ENCODE peak calls at places on chromosomes 1 and 21, in six cellular contexts. One of them, this sample, is unnamed. For H3K4me1, the result is how much of the 10 kb centered on the place peaks cover.

GRCh38 chr1:229557214-229557850 is 1.2 kb downstream of the ABCB10 start:
- DNase-seq in mesenchymal stem cell: peak
- DNase-seq in adrenal gland: no peak
- DNase-seq in A549: no peak
- DNase-seq in SK-N-SH: no peak
- DNase-seq in psoas muscle: no peak
- DNase-seq in this sample: no peak

GRCh38 chr1:186213225-186213607 is 161.8 kb downstream of the TPR start:
- DNase-seq in A549: no peak
- DNase-seq in SK-N-SH: peak
- DNase-seq in mesenchymal stem cell: no peak
- DNase-seq in adrenal gland: no peak
- DNase-seq in psoas muscle: no peak
- DNase-seq in this sample: no peak

GRCh38 chr1:86503477-86504129 is 34.9 kb downstream of the CLCA1 start:
- DNase-seq in psoas muscle: no peak
- DNase-seq in adrenal gland: peak
- DNase-seq in SK-N-SH: no peak
- DNase-seq in A549: no peak
- DNase-seq in mesenchymal stem cell: no peak
- DNase-seq in this sample: peak

GRCh38 chr1:24437631-24438396 is 22.2 kb downstream of the NIPAL3 start:
- DNase-seq in adrenal gland: no peak
- DNase-seq in SK-N-SH: no peak
- DNase-seq in psoas muscle: no peak
- DNase-seq in mesenchymal stem cell: no peak
- DNase-seq in A549: no peak
- DNase-seq in this sample: no peak

GRCh38 chr21:42784276-42784675 is 95.1 kb downstream of the WDR4 start:
- DNase-seq in mesenchymal stem cell: no peak
- DNase-seq in SK-N-SH: peak
- DNase-seq in adrenal gland: no peak
- DNase-seq in A549: no peak
- DNase-seq in psoas muscle: no peak
- DNase-seq in this sample: no peak

GRCh38 chr1:117605164-117605810 is 561 bp upstream of the TENT5C start:
- DNase-seq in mesenchymal stem cell: no peak
- DNase-seq in adrenal gland: peak
- DNase-seq in psoas muscle: no peak
- DNase-seq in SK-N-SH: peak
- DNase-seq in A549: no peak
- DNase-seq in this sample: peak

GRCh38 chr1:234954613-234955012 is 174.0 kb downstream of the TOMM20 start:
- DNase-seq in A549: no peak
- DNase-seq in SK-N-SH: peak
- DNase-seq in psoas muscle: no peak
- DNase-seq in adrenal gland: no peak
- DNase-seq in mesenchymal stem cell: no peak
- DNase-seq in this sample: no peak

GRCh38 chr1:175881571-175881970 is 138.2 kb upstream of the TNR start:
- DNase-seq in adrenal gland: no peak
- DNase-seq in SK-N-SH: peak
- DNase-seq in A549: no peak
- DNase-seq in mesenchymal stem cell: no peak
- DNase-seq in psoas muscle: no peak
- DNase-seq in this sample: no peak

GRCh38 chr21:37367758-37368535 is 1.4 kb downstream of the DYRK1A start:
- DNase-seq in SK-N-SH: peak
- DNase-seq in adrenal gland: peak
- DNase-seq in psoas muscle: peak
- DNase-seq in A549: no peak
- DNase-seq in mesenchymal stem cell: peak
- DNase-seq in this sample: peak

GRCh38 chr1:150925080-150925479 is 1.1 kb upstream of the SETDB1 start:
- DNase-seq in psoas muscle: no peak
- DNase-seq in adrenal gland: peak
- DNase-seq in A549: no peak
- DNase-seq in mesenchymal stem cell: no peak
- DNase-seq in SK-N-SH: no peak
- DNase-seq in this sample: no peak

GRCh38 chr1:194512957-194513356 is 1326.5 kb upstream of the B3GALT2 start:
- DNase-seq in SK-N-SH: no peak
- DNase-seq in psoas muscle: no peak
- DNase-seq in A549: no peak
- DNase-seq in adrenal gland: no peak
- DNase-seq in mesenchymal stem cell: peak
- DNase-seq in this sample: no peak

GRCh38 chr1:178538192-178538916 is 25.4 kb downstream of the TEX35 start:
- DNase-seq in adrenal gland: no peak
- DNase-seq in A549: peak
- DNase-seq in psoas muscle: no peak
- DNase-seq in SK-N-SH: no peak
- DNase-seq in mesenchymal stem cell: peak
- DNase-seq in this sample: no peak

GRCh38 chr1:234330843-234331215 is 42.4 kb upstream of the COA6 start:
- DNase-seq in A549: no peak
- DNase-seq in adrenal gland: no peak
- DNase-seq in psoas muscle: no peak
- DNase-seq in mesenchymal stem cell: peak
- DNase-seq in SK-N-SH: no peak
- DNase-seq in this sample: no peak

GRCh38 chr1:56864430-56864829 is 9.8 kb downstream of the C8A start:
- DNase-seq in adrenal gland: no peak
- DNase-seq in psoas muscle: no peak
- DNase-seq in mesenchymal stem cell: no peak
- DNase-seq in SK-N-SH: no peak
- DNase-seq in A549: no peak
- DNase-seq in this sample: no peak

GRCh38 chr21:45868488-45868887 is 113.1 kb upstream of the COL6A1 start:
- DNase-seq in A549: no peak
- DNase-seq in SK-N-SH: no peak
- DNase-seq in adrenal gland: no peak
- DNase-seq in mesenchymal stem cell: no peak
- DNase-seq in psoas muscle: peak
- DNase-seq in this sample: no peak

GRCh38 chr1:114758251-114758832 is 558 bp upstream of the CSDE1 start:
- DNase-seq in adrenal gland: no peak
- DNase-seq in A549: no peak
- DNase-seq in SK-N-SH: peak
- DNase-seq in mesenchymal stem cell: peak
- DNase-seq in psoas muscle: no peak
- DNase-seq in this sample: no peak
- H3K4me1 ChIP-seq in adrenal gland: under half
- H3K4me1 ChIP-seq in A549: under half
- H3K4me1 ChIP-seq in SK-N-SH: under half
- H3K4me1 ChIP-seq in mesenchymal stem cell: under half
- H3K4me1 ChIP-seq in psoas muscle: under half
- H3K4me1 ChIP-seq in this sample: under half

GRCh38 chr1:62337535-62337784 is 18.2 kb upstream of the KANK4 start:
- DNase-seq in psoas muscle: no peak
- DNase-seq in adrenal gland: no peak
- DNase-seq in SK-N-SH: no peak
- DNase-seq in A549: no peak
- DNase-seq in mesenchymal stem cell: no peak
- DNase-seq in this sample: no peak

GRCh38 chr1:62341120-62341519 is 21.9 kb upstream of the KANK4 start:
- DNase-seq in mesenchymal stem cell: no peak
- DNase-seq in adrenal gland: no peak
- DNase-seq in psoas muscle: no peak
- DNase-seq in A549: no peak
- DNase-seq in SK-N-SH: no peak
- DNase-seq in this sample: no peak

GRCh38 chr1:62343911-62344310 is 24.7 kb upstream of the KANK4 start:
- DNase-seq in psoas muscle: no peak
- DNase-seq in A549: no peak
- DNase-seq in mesenchymal stem cell: no peak
- DNase-seq in SK-N-SH: no peak
- DNase-seq in adrenal gland: no peak
- DNase-seq in this sample: no peak

GRCh38 chr1:62337785-62338631 is 18.8 kb upstream of the KANK4 start:
- DNase-seq in psoas muscle: no peak
- DNase-seq in adrenal gland: no peak
- DNase-seq in SK-N-SH: no peak
- DNase-seq in mesenchymal stem cell: no peak
- DNase-seq in A549: no peak
- DNase-seq in this sample: peak

GRCh38 chr1:62342270-62342669 is 23.0 kb upstream of the KANK4 start:
- DNase-seq in SK-N-SH: no peak
- DNase-seq in psoas muscle: no peak
- DNase-seq in mesenchymal stem cell: no peak
- DNase-seq in adrenal gland: no peak
- DNase-seq in A549: no peak
- DNase-seq in this sample: no peak
- H3K4me1 ChIP-seq in SK-N-SH: under half
- H3K4me1 ChIP-seq in psoas muscle: under half
- H3K4me1 ChIP-seq in mesenchymal stem cell: under half
- H3K4me1 ChIP-seq in adrenal gland: under half
- H3K4me1 ChIP-seq in A549: under half
- H3K4me1 ChIP-seq in this sample: under half

DNA sequence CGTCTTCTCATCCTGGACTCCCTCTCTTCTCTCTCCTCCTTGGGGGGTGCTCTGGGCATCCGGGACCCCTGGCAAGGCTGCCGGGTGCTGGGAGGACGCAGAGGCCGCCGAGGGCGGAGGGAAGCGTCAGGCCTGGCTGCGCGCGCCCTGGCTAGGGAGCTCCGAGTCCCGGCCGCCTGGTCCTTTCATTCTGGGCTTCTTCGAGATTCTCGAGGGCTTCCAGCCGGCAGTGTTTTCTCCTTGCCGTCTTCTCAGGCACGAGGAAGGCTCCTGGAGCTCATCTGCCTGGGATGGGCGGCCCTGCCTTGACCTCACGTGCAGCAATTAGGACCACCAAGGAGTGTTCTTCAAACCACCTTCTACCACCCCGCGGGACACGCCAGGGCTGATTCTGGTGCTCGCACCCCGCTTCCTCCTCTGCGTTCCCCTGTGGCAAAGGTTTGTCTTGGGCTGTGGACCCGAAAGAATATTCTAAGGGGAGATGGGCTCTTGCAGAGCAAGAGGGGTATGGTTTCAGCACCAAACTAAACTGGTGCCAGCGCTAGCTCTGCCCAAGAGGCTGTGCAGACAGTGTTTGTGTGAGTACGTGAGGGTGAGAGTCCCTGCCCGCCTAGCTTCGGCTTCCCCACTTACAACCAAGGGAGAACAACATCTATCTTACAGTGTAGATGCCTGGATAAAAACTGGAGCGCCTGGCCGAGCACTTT is 36.5 kb downstream of the PIK3CD start:
- DNase-seq in adrenal gland: no peak
- DNase-seq in A549: no peak
- DNase-seq in SK-N-SH: peak
- DNase-seq in mesenchymal stem cell: peak
- DNase-seq in psoas muscle: peak
- DNase-seq in this sample: peak
- H3K4me1 ChIP-seq in adrenal gland: under half
- H3K4me1 ChIP-seq in A549: under half
- H3K4me1 ChIP-seq in SK-N-SH: under half
- H3K4me1 ChIP-seq in mesenchymal stem cell: under half
- H3K4me1 ChIP-seq in psoas muscle: under half
- H3K4me1 ChIP-seq in this sample: under half

GRCh38 chr1:203166192-203166940 is 9.3 kb downstream of the MYBPH start:
- DNase-seq in adrenal gland: no peak
- DNase-seq in mesenchymal stem cell: no peak
- DNase-seq in A549: peak
- DNase-seq in psoas muscle: no peak
- DNase-seq in SK-N-SH: no peak
- DNase-seq in this sample: no peak
- H3K4me1 ChIP-seq in adrenal gland: under half
- H3K4me1 ChIP-seq in mesenchymal stem cell: under half
- H3K4me1 ChIP-seq in A549: under half
- H3K4me1 ChIP-seq in psoas muscle: under half
- H3K4me1 ChIP-seq in SK-N-SH: under half
- H3K4me1 ChIP-seq in this sample: under half

GRCh38 chr1:228090613-228091081 is 8.1 kb downstream of the ARF1 start:
- DNase-seq in A549: no peak
- DNase-seq in mesenchymal stem cell: peak
- DNase-seq in adrenal gland: no peak
- DNase-seq in psoas muscle: peak
- DNase-seq in SK-N-SH: no peak
- DNase-seq in this sample: no peak
- H3K4me1 ChIP-seq in A549: under half
- H3K4me1 ChIP-seq in mesenchymal stem cell: under half
- H3K4me1 ChIP-seq in adrenal gland: half or more
- H3K4me1 ChIP-seq in psoas muscle: half or more
- H3K4me1 ChIP-seq in SK-N-SH: under half
- H3K4me1 ChIP-seq in this sample: under half

GRCh38 chr1:109991400-109991925 is 6.9 kb downstream of the AHCYL1 start:
- DNase-seq in mesenchymal stem cell: no peak
- DNase-seq in psoas muscle: no peak
- DNase-seq in SK-N-SH: no peak
- DNase-seq in adrenal gland: no peak
- DNase-seq in A549: no peak
- DNase-seq in this sample: no peak
- H3K4me1 ChIP-seq in mesenchymal stem cell: under half
- H3K4me1 ChIP-seq in psoas muscle: half or more
- H3K4me1 ChIP-seq in SK-N-SH: under half
- H3K4me1 ChIP-seq in adrenal gland: under half
- H3K4me1 ChIP-seq in A549: under half
- H3K4me1 ChIP-seq in this sample: under half

GRCh38 chr21:25936776-25937175 is 202.0 kb downstream of the GABPA start:
- DNase-seq in A549: no peak
- DNase-seq in psoas muscle: no peak
- DNase-seq in mesenchymal stem cell: peak
- DNase-seq in adrenal gland: no peak
- DNase-seq in SK-N-SH: no peak
- DNase-seq in this sample: no peak
- H3K4me1 ChIP-seq in A549: under half
- H3K4me1 ChIP-seq in psoas muscle: under half
- H3K4me1 ChIP-seq in mesenchymal stem cell: under half
- H3K4me1 ChIP-seq in adrenal gland: under half
- H3K4me1 ChIP-seq in SK-N-SH: under half
- H3K4me1 ChIP-seq in this sample: under half

GRCh38 chr1:2642560-2643413 is 10.0 kb upstream of the MMEL1 start:
- DNase-seq in adrenal gland: peak
- DNase-seq in A549: peak
- DNase-seq in mesenchymal stem cell: peak
- DNase-seq in psoas muscle: peak
- DNase-seq in SK-N-SH: peak
- DNase-seq in this sample: peak
- H3K4me1 ChIP-seq in adrenal gland: under half
- H3K4me1 ChIP-seq in A549: under half
- H3K4me1 ChIP-seq in mesenchymal stem cell: under half
- H3K4me1 ChIP-seq in psoas muscle: under half
- H3K4me1 ChIP-seq in SK-N-SH: under half
- H3K4me1 ChIP-seq in this sample: under half